ENCODE peak calls at places on chromosomes 4 and X, in four cellular contexts. One of them, this sample, is unnamed.

GRCh38 chrX:46710425-46710824 is 48.5 kb downstream of the SLC9A7 start:
- DNase-seq in GM03348: peak; percentile 14
- DNase-seq in CD8-positive, alpha-beta memory T cell: no peak
- DNase-seq in activated CD8-positive, alpha-beta memory T cell treated with anti-CD3 and anti-CD28 coated beads, Interleukin-2, amount 50 U/mL, for 48 hours: no peak
- DNase-seq in this sample: no peak

GRCh38 chrX:79288723-79289122 is 78.4 kb downstream of the ITM2A start:
- DNase-seq in GM03348: no peak
- DNase-seq in CD8-positive, alpha-beta memory T cell: no peak
- DNase-seq in activated CD8-positive, alpha-beta memory T cell treated with anti-CD3 and anti-CD28 coated beads, Interleukin-2, amount 50 U/mL, for 48 hours: no peak
- DNase-seq in this sample: no peak

GRCh38 chrX:47936224-47936939 is 67.4 kb downstream of the ZNF182 start:
- DNase-seq in GM03348: no peak
- DNase-seq in CD8-positive, alpha-beta memory T cell: peak; percentile 5
- DNase-seq in activated CD8-positive, alpha-beta memory T cell treated with anti-CD3 and anti-CD28 coated beads, Interleukin-2, amount 50 U/mL, for 48 hours: no peak
- DNase-seq in this sample: no peak

GRCh38 chr4:3644849-3645627 is 112.8 kb upstream of the LRPAP1 start:
- DNase-seq in GM03348: peak; percentile 80
- DNase-seq in CD8-positive, alpha-beta memory T cell: no peak
- DNase-seq in activated CD8-positive, alpha-beta memory T cell treated with anti-CD3 and anti-CD28 coated beads, Interleukin-2, amount 50 U/mL, for 48 hours: no peak
- DNase-seq in this sample: no peak

GRCh38 chr4:146041139-146042004 is 102.7 kb upstream of the ZNF827 start:
- DNase-seq in GM03348: no peak
- DNase-seq in CD8-positive, alpha-beta memory T cell: no peak
- DNase-seq in activated CD8-positive, alpha-beta memory T cell treated with anti-CD3 and anti-CD28 coated beads, Interleukin-2, amount 50 U/mL, for 48 hours: no peak
- DNase-seq in this sample: no peak

GRCh38 chr4:56730097-56730496 is 49.0 kb upstream of the HOPX start:
- DNase-seq in GM03348: no peak
- DNase-seq in CD8-positive, alpha-beta memory T cell: no peak
- DNase-seq in activated CD8-positive, alpha-beta memory T cell treated with anti-CD3 and anti-CD28 coated beads, Interleukin-2, amount 50 U/mL, for 48 hours: no peak
- DNase-seq in this sample: no peak

GRCh38 chrX:54237014-54237413 is 54.0 kb upstream of the FAM120C start:
- DNase-seq in GM03348: no peak
- DNase-seq in CD8-positive, alpha-beta memory T cell: no peak
- DNase-seq in activated CD8-positive, alpha-beta memory T cell treated with anti-CD3 and anti-CD28 coated beads, Interleukin-2, amount 50 U/mL, for 48 hours: no peak
- DNase-seq in this sample: no peak

GRCh38 chr4:125985856-125986255 is 671.1 kb downstream of the FAT4 start:
- DNase-seq in GM03348: no peak
- DNase-seq in CD8-positive, alpha-beta memory T cell: no peak
- DNase-seq in activated CD8-positive, alpha-beta memory T cell treated with anti-CD3 and anti-CD28 coated beads, Interleukin-2, amount 50 U/mL, for 48 hours: no peak
- DNase-seq in this sample: no peak

GRCh38 chr4:55125087-55125721 is at the start of gene KDR:
- DNase-seq in GM03348: peak; percentile 66
- DNase-seq in CD8-positive, alpha-beta memory T cell: no peak
- DNase-seq in activated CD8-positive, alpha-beta memory T cell treated with anti-CD3 and anti-CD28 coated beads, Interleukin-2, amount 50 U/mL, for 48 hours: no peak
- DNase-seq in this sample: no peak

GRCh38 chrX:6095469-6095868 is 133.2 kb downstream of the NLGN4X start:
- DNase-seq in GM03348: no peak
- DNase-seq in CD8-positive, alpha-beta memory T cell: no peak
- DNase-seq in activated CD8-positive, alpha-beta memory T cell treated with anti-CD3 and anti-CD28 coated beads, Interleukin-2, amount 50 U/mL, for 48 hours: no peak
- DNase-seq in this sample: no peak

GRCh38 chr4:55079451-55080173 is 45.8 kb downstream of the KDR start:
- DNase-seq in GM03348: peak; percentile 50
- DNase-seq in CD8-positive, alpha-beta memory T cell: no peak
- DNase-seq in activated CD8-positive, alpha-beta memory T cell treated with anti-CD3 and anti-CD28 coated beads, Interleukin-2, amount 50 U/mL, for 48 hours: no peak
- DNase-seq in this sample: no peak

GRCh38 chrX:135114392-135114791 is 5.9 kb downstream of the ETDB start:
- DNase-seq in GM03348: no peak
- DNase-seq in CD8-positive, alpha-beta memory T cell: no peak
- DNase-seq in activated CD8-positive, alpha-beta memory T cell treated with anti-CD3 and anti-CD28 coated beads, Interleukin-2, amount 50 U/mL, for 48 hours: no peak
- DNase-seq in this sample: no peak

GRCh38 chr4:1171306-1172227 is 816 bp downstream of the SPON2 start:
- DNase-seq in GM03348: peak; percentile 38
- DNase-seq in CD8-positive, alpha-beta memory T cell: peak; percentile 65
- DNase-seq in activated CD8-positive, alpha-beta memory T cell treated with anti-CD3 and anti-CD28 coated beads, Interleukin-2, amount 50 U/mL, for 48 hours: peak; percentile 75
- DNase-seq in this sample: peak; percentile 53

GRCh38 chrX:68183612-68184214 is 249.6 kb downstream of the OPHN1 start:
- DNase-seq in GM03348: peak; percentile 24
- DNase-seq in CD8-positive, alpha-beta memory T cell: no peak
- DNase-seq in activated CD8-positive, alpha-beta memory T cell treated with anti-CD3 and anti-CD28 coated beads, Interleukin-2, amount 50 U/mL, for 48 hours: no peak
- DNase-seq in this sample: no peak

GRCh38 chr4:24856586-24856985 is 56.3 kb downstream of the CCDC149 start:
- DNase-seq in GM03348: peak; percentile 20
- DNase-seq in CD8-positive, alpha-beta memory T cell: no peak
- DNase-seq in activated CD8-positive, alpha-beta memory T cell treated with anti-CD3 and anti-CD28 coated beads, Interleukin-2, amount 50 U/mL, for 48 hours: no peak
- DNase-seq in this sample: no peak

GRCh38 chrX:128816919-128817318 is 706.4 kb downstream of the SMARCA1 start:
- DNase-seq in GM03348: no peak
- DNase-seq in CD8-positive, alpha-beta memory T cell: no peak
- DNase-seq in activated CD8-positive, alpha-beta memory T cell treated with anti-CD3 and anti-CD28 coated beads, Interleukin-2, amount 50 U/mL, for 48 hours: no peak
- DNase-seq in this sample: no peak

GRCh38 chr4:185738851-185739250 is 73.1 kb downstream of the SORBS2 start:
- DNase-seq in GM03348: no peak
- DNase-seq in CD8-positive, alpha-beta memory T cell: no peak
- DNase-seq in activated CD8-positive, alpha-beta memory T cell treated with anti-CD3 and anti-CD28 coated beads, Interleukin-2, amount 50 U/mL, for 48 hours: no peak
- DNase-seq in this sample: no peak

GRCh38 chr4:3791910-3792542 is 25.8 kb downstream of the ADRA2C start:
- DNase-seq in GM03348: peak; percentile 64
- DNase-seq in CD8-positive, alpha-beta memory T cell: no peak
- DNase-seq in activated CD8-positive, alpha-beta memory T cell treated with anti-CD3 and anti-CD28 coated beads, Interleukin-2, amount 50 U/mL, for 48 hours: peak; percentile 61
- DNase-seq in this sample: no peak

GRCh38 chr4:73885570-73886230 is 16.5 kb downstream of the CXCL1 start:
- DNase-seq in GM03348: no peak
- DNase-seq in CD8-positive, alpha-beta memory T cell: no peak
- DNase-seq in activated CD8-positive, alpha-beta memory T cell treated with anti-CD3 and anti-CD28 coated beads, Interleukin-2, amount 50 U/mL, for 48 hours: no peak
- DNase-seq in this sample: no peak

GRCh38 chrX:155747520-155747919 is 133.6 kb upstream of the VAMP7 start:
- DNase-seq in GM03348: no peak
- DNase-seq in CD8-positive, alpha-beta memory T cell: no peak
- DNase-seq in activated CD8-positive, alpha-beta memory T cell treated with anti-CD3 and anti-CD28 coated beads, Interleukin-2, amount 50 U/mL, for 48 hours: no peak
- DNase-seq in this sample: no peak

GRCh38 chrX:53261573-53261972 is 19.8 kb downstream of the IQSEC2 start:
- DNase-seq in GM03348: no peak
- DNase-seq in CD8-positive, alpha-beta memory T cell: no peak
- DNase-seq in activated CD8-positive, alpha-beta memory T cell treated with anti-CD3 and anti-CD28 coated beads, Interleukin-2, amount 50 U/mL, for 48 hours: no peak
- DNase-seq in this sample: no peak

GRCh38 chrX:155056877-155057792 is 13.8 kb downstream of the CMC4 start:
- DNase-seq in GM03348: peak; percentile 70
- DNase-seq in CD8-positive, alpha-beta memory T cell: peak; percentile 54
- DNase-seq in activated CD8-positive, alpha-beta memory T cell treated with anti-CD3 and anti-CD28 coated beads, Interleukin-2, amount 50 U/mL, for 48 hours: peak; percentile 68
- DNase-seq in this sample: peak; percentile 27

GRCh38 chr4:168388890-168389289 is 70.3 kb upstream of the DDX60 start:
- DNase-seq in GM03348: peak; percentile 44
- DNase-seq in CD8-positive, alpha-beta memory T cell: no peak
- DNase-seq in activated CD8-positive, alpha-beta memory T cell treated with anti-CD3 and anti-CD28 coated beads, Interleukin-2, amount 50 U/mL, for 48 hours: no peak
- DNase-seq in this sample: no peak

GRCh38 chrX:124679199-124679598 is 332.8 kb downstream of the SH2D1A start:
- DNase-seq in GM03348: no peak
- DNase-seq in CD8-positive, alpha-beta memory T cell: no peak
- DNase-seq in activated CD8-positive, alpha-beta memory T cell treated with anti-CD3 and anti-CD28 coated beads, Interleukin-2, amount 50 U/mL, for 48 hours: no peak
- DNase-seq in this sample: no peak

GRCh38 chr4:158610790-158611189 is 60.9 kb downstream of the C4orf46 start:
- DNase-seq in GM03348: no peak
- DNase-seq in CD8-positive, alpha-beta memory T cell: no peak
- DNase-seq in activated CD8-positive, alpha-beta memory T cell treated with anti-CD3 and anti-CD28 coated beads, Interleukin-2, amount 50 U/mL, for 48 hours: no peak
- DNase-seq in this sample: no peak

GRCh38 chr4:185853841-185854240 is 41.8 kb upstream of the SORBS2 start:
- DNase-seq in GM03348: no peak
- DNase-seq in CD8-positive, alpha-beta memory T cell: no peak
- DNase-seq in activated CD8-positive, alpha-beta memory T cell treated with anti-CD3 and anti-CD28 coated beads, Interleukin-2, amount 50 U/mL, for 48 hours: no peak
- DNase-seq in this sample: no peak

GRCh38 chr4:1584498-1584897 is 99.6 kb downstream of the FAM53A start:
- DNase-seq in GM03348: no peak
- DNase-seq in CD8-positive, alpha-beta memory T cell: no peak
- DNase-seq in activated CD8-positive, alpha-beta memory T cell treated with anti-CD3 and anti-CD28 coated beads, Interleukin-2, amount 50 U/mL, for 48 hours: no peak
- DNase-seq in this sample: peak; percentile 2

GRCh38 chr4:128831526-128832252 is 22.2 kb downstream of the JADE1 start:
- DNase-seq in GM03348: no peak
- DNase-seq in CD8-positive, alpha-beta memory T cell: no peak
- DNase-seq in activated CD8-positive, alpha-beta memory T cell treated with anti-CD3 and anti-CD28 coated beads, Interleukin-2, amount 50 U/mL, for 48 hours: peak; percentile 12
- DNase-seq in this sample: no peak

GRCh38 chr4:161577604-161578301 is 586.0 kb downstream of the FSTL5 start:
- DNase-seq in GM03348: no peak
- DNase-seq in CD8-positive, alpha-beta memory T cell: no peak
- DNase-seq in activated CD8-positive, alpha-beta memory T cell treated with anti-CD3 and anti-CD28 coated beads, Interleukin-2, amount 50 U/mL, for 48 hours: no peak
- DNase-seq in this sample: no peak

This sample was measured in CD8-positive, alpha-beta T cell.